ENCODE peak calls at places on chromosomes 16 and 17, in eight cellular contexts. F is SK-N-SH, N is HCT116, I is OCI-LY7, G is GM23338, B is MM.1S, Y is hepatocyte, Q is PC-3. R is an unnamed sample.

GRCh38 chr17:73362697-73363096 is 50.9 kb upstream of the CDC42EP4 start:
- DNase-seq in Q (no peak), G (peak; percentile 69), B (no peak), Y (no peak), I (no peak), N (no peak), F (no peak), R (no peak)

GRCh38 chr17:56833812-56834379 is at the start of the genes C17orf67 and DGKE:
- DNase-seq in B (peak; percentile 94), G (peak; percentile 97), Y (peak; percentile 98), I (peak; percentile 93), F (peak; percentile 100), N (peak; percentile 88), Q (peak; percentile 98), R (peak; percentile 98)

GRCh38 chr17:77722366-77722765 is 236.1 kb upstream of the TNRC6C start:
- DNase-seq in B (no peak), G (no peak), Q (no peak), I (no peak), Y (no peak), F (no peak), N (no peak), R (no peak)

GRCh38 chr17:13822671-13823070 is 220.9 kb upstream of the HS3ST3A1 start:
- DNase-seq in G (no peak), I (no peak), F (peak; percentile 12), Y (no peak), Q (no peak), N (no peak), B (no peak), R (no peak)

GRCh38 chr17:64974750-64975317 is 55.6 kb upstream of the LRRC37A3 start:
- DNase-seq in Y (no peak), Q (no peak), N (no peak), I (no peak), F (no peak), B (no peak), G (no peak), R (no peak)

GRCh38 chr17:40312893-40313659 is 4.1 kb downstream of the RARA start:
- DNase-seq in G (no peak), N (no peak), Q (no peak), I (no peak), F (peak; percentile 17), B (no peak), Y (no peak), R (no peak)

GRCh38 chr17:73067075-73067474 is 25.4 kb downstream of the SLC39A11 start:
- DNase-seq in B (no peak), Q (no peak), F (no peak), I (no peak), G (no peak), N (no peak), Y (no peak), R (no peak)

GRCh38 chr17:71337903-71338302 is 782.9 kb upstream of the SOX9 start:
- DNase-seq in Y (no peak), G (no peak), I (no peak), F (no peak), N (no peak), Q (no peak), B (no peak), R (no peak)

GRCh38 chr16:77273815-77274214 is 74.6 kb downstream of the SYCE1L start:
- DNase-seq in Y (no peak), F (no peak), N (no peak), G (peak; percentile 44), Q (peak; percentile 36), I (no peak), B (no peak), R (no peak)

GRCh38 chr16:75506567-75506966 is 11.3 kb upstream of the CHST6 start:
- DNase-seq in G (no peak), I (no peak), Y (no peak), F (no peak), Q (peak; percentile 89), B (no peak), N (peak; percentile 73), R (peak; percentile 91)

GRCh38 chr16:50213939-50214519 is 52.3 kb upstream of the ADCY7 start:
- DNase-seq in B (peak; percentile 61), Q (peak; percentile 71), N (peak; percentile 36), F (peak; percentile 48), I (peak; percentile 55), Y (peak; percentile 54), G (peak; percentile 52), R (peak; percentile 51)

GRCh38 chr16:87963400-87963799 is 12.2 kb downstream of the BANP start:
- DNase-seq in N (no peak), F (no peak), I (no peak), Q (peak; percentile 50), B (no peak), G (no peak), Y (no peak), R (peak; percentile 97)

GRCh38 chr17:78122221-78122990 is 6.1 kb downstream of the TMC6 start:
- DNase-seq in G (no peak), I (no peak), Q (no peak), B (no peak), N (no peak), F (no peak), Y (no peak), R (no peak)

GRCh38 chr17:77222356-77222755 is 81.6 kb downstream of the SEC14L1 start:
- DNase-seq in G (no peak), I (no peak), Y (no peak), F (no peak), B (no peak), Q (no peak), N (no peak), R (no peak)

GRCh38 chr17:75864448-75864871 is 9.3 kb upstream of the WBP2 start:
- DNase-seq in B (peak; percentile 95), Q (no peak), N (no peak), I (peak; percentile 89), G (peak; percentile 74), F (peak; percentile 35), Y (peak; percentile 81), R (peak; percentile 81)

GRCh38 chr16:3949946-3950342 is 69.4 kb upstream of the CREBBP start:
- DNase-seq in I (no peak), G (no peak), Q (no peak), F (no peak), N (no peak), Y (no peak), B (no peak), R (no peak)

GRCh38 chr16:3948378-3948995 is 68.0 kb upstream of the CREBBP start:
- DNase-seq in G (no peak), Q (no peak), I (no peak), N (no peak), B (no peak), F (no peak), Y (no peak), R (no peak)

GRCh38 chr16:3946604-3947180 is 66.2 kb upstream of the CREBBP start:
- DNase-seq in B (no peak), Y (no peak), I (no peak), G (no peak), N (no peak), Q (no peak), F (no peak), R (no peak)

GRCh38 chr16:3950343-3951193 is 70.1 kb upstream of the CREBBP start:
- DNase-seq in F (no peak), B (no peak), Q (peak; percentile 78), N (no peak), I (no peak), G (no peak), Y (peak; percentile 78), R (peak; percentile 99)

GRCh38 chr16:3949287-3949686 is 68.8 kb upstream of the CREBBP start:
- DNase-seq in B (no peak), G (no peak), I (no peak), N (no peak), Y (no peak), Q (no peak), F (no peak), R (no peak)
- TF ChIP-seq EZH2phosphoT487 in B (no peak), G (no peak), I (no peak), N (no peak), Y (no peak), Q (no peak), F (no peak), R (no peak)

GRCh38 chr16:10957771-10958486 is 13.6 kb downstream of the CLEC16A start:
- DNase-seq in B (no peak), F (no peak), N (no peak), G (no peak), Y (no peak), I (no peak), Q (peak; percentile 43), R (peak; percentile 44)
- H3K79me2 ChIP-seq in B (peaks cover 32% of the 10 kb centered on the region), F (peaks cover 27% of the 10 kb centered on the region), N (peaks cover 20% of the 10 kb centered on the region), G (peaks cover 9% of the 10 kb centered on the region), Y (peaks cover 36% of the 10 kb centered on the region), I (peaks cover 22% of the 10 kb centered on the region), Q (peaks cover 19% of the 10 kb centered on the region), R (peaks cover 47% of the 10 kb centered on the region)

GRCh38 chr17:2965621-2966275 is 97.7 kb downstream of the OR1D5 start:
- DNase-seq in Q (peak; percentile 71), Y (peak; percentile 56), F (peak; percentile 72), B (no peak), G (no peak), N (peak; percentile 38), I (no peak), R (peak; percentile 85)
- TF ChIP-seq EZH2phosphoT487 in Q (no peak), Y (no peak), F (no peak), B (no peak), G (no peak), N (no peak), I (no peak), R (no peak)

GRCh38 chr17:69944406-69944805 is 130.6 kb upstream of the KCNJ16 start:
- DNase-seq in G (no peak), I (no peak), Q (no peak), F (no peak), B (no peak), Y (no peak), N (no peak), R (no peak)

GRCh38 chr17:69945698-69946185 is 129.3 kb upstream of the KCNJ16 start:
- DNase-seq in Q (no peak), N (no peak), G (no peak), I (no peak), B (no peak), F (no peak), Y (peak; percentile 27), R (peak; percentile 14)

GRCh38 chr17:69949931-69950330 is 125.1 kb upstream of the KCNJ16 start:
- DNase-seq in Y (peak; percentile 6), I (no peak), B (no peak), G (no peak), N (no peak), F (no peak), Q (no peak), R (no peak)

GRCh38 chr17:69948406-69948805 is 126.6 kb upstream of the KCNJ16 start:
- DNase-seq in N (no peak), Y (no peak), B (no peak), Q (no peak), F (no peak), G (no peak), I (no peak), R (no peak)

DNA sequence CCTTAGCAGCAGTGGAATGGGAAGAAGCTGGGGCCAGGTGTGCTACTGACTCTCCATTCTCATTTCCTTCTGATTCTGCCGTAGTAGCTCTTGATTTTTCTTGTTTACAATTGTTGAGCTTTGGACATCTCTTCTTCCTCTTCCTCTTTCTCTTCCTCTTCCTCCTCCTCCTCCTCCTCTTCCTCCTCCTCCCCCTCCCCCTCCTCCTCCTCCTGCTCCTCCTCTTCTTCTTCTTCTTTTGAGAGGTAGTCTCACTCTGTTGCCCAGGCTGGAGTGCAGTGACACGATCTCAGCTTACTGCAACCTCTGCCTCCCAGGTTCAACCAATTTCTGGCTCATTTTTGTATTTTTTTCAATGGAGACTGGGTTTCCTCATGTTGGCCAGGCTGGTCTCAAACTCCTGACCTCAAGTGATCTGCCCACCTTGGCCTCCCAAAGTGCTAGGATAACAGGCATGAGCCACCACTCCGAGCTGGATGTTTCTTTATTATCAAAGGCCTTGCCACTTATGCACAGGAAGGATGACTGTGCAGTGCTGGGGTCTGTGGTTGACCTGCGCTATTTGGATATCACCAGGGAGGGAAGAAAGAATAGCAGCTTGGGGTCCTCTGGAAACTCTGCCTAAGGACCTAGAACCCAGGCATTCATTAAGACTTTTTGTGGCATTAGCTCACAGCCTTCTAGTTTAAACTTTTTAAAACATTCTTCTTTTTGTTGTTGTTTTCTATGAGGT is 127.8 kb upstream of the KCNJ16 start:
- DNase-seq in G (no peak), Y (no peak), B (no peak), Q (no peak), F (no peak), N (no peak), I (no peak), R (no peak)
- H3K79me2 ChIP-seq in G (no peaks in the 10 kb centered on the region), Y (no peaks in the 10 kb centered on the region), B (no peaks in the 10 kb centered on the region), Q (no peaks in the 10 kb centered on the region), F (no peaks in the 10 kb centered on the region), N (no peaks in the 10 kb centered on the region), I (no peaks in the 10 kb centered on the region), R (no peaks in the 10 kb centered on the region)

R was measured in GM23248.